ENCODE peak calls at places on chromosomes 11 and 22, in ten cellular contexts. I is thoracic aorta, K is dorsolateral prefrontal cortex, O is breast epithelium, P is WTC11, J is fibroblast of lung, B is glutamatergic neuron, F is lung, W is Caco-2, X is left ventricle myocardium inferior. C is an unnamed sample.

GRCh38 chr11:1303973-1304372 is 5.5 kb downstream of the TOLLIP start:
- DNase-seq in I (no peak), K (no peak), O (peak; percentile 49), P (no peak), J (peak; percentile 20), B (no peak), F (peak; percentile 36), W (no peak), X (no peak), C (no peak)

GRCh38 chr11:100719362-100719761 is 32.3 kb downstream of the ARHGAP42 start:
- DNase-seq in I (no peak), K (no peak), O (no peak), P (peak; percentile 52), J (peak; percentile 51), B (peak; percentile 61), F (no peak), W (no peak), X (no peak), C (no peak)

GRCh38 chr11:106280041-106280440 is 202.6 kb downstream of the AASDHPPT start:
- DNase-seq in I (no peak), K (no peak), O (no peak), P (no peak), J (no peak), B (no peak), F (no peak), W (no peak), X (no peak), C (no peak)

GRCh38 chr11:119195680-119196079 is 10.4 kb downstream of the NHERF4 start:
- DNase-seq in I (no peak), K (no peak), O (no peak), P (peak; percentile 94), J (peak; percentile 50), B (no peak), F (peak; percentile 68), W (peak; percentile 81), X (no peak), C (no peak)

GRCh38 chr22:22921575-22921974 is 34.0 kb downstream of the IGLL5 start:
- DNase-seq in I (no peak), K (no peak), O (no peak), P (no peak), J (no peak), B (no peak), F (no peak), W (no peak), X (no peak), C (no peak)

GRCh38 chr22:37178350-37179125 is 9.5 kb downstream of the C1QTNF6 start:
- DNase-seq in I (no peak), K (peak; percentile 35), O (peak; percentile 36), P (no peak), J (peak; percentile 41), B (no peak), F (no peak), W (no peak), X (no peak), C (no peak)

GRCh38 chr11:66268953-66269906 is 791 bp downstream of the RAB1B start:
- DNase-seq in I (no peak), K (no peak), O (no peak), P (peak; percentile 43), J (peak; percentile 25), B (peak; percentile 32), F (no peak), W (peak; percentile 55), X (no peak), C (no peak)

GRCh38 chr22:19448076-19448607 is 631 bp upstream of the C22orf39 start:
- DNase-seq in I (no peak), K (no peak), O (no peak), P (no peak), J (peak; percentile 59), B (peak; percentile 65), F (peak; percentile 35), W (peak; percentile 63), X (no peak), C (no peak)

GRCh38 chr11:109306322-109306721 is 115.7 kb upstream of the C11orf87 start:
- DNase-seq in I (no peak), K (no peak), O (no peak), P (no peak), J (no peak), B (no peak), F (no peak), W (no peak), X (no peak), C (no peak)

GRCh38 chr11:68092411-68092810 is 28.8 kb downstream of the CHKA start:
- DNase-seq in I (no peak), K (no peak), O (no peak), P (no peak), J (no peak), B (no peak), F (no peak), W (no peak), X (no peak), C (no peak)

GRCh38 chr11:57392421-57393105 is 2.1 kb upstream of the PRG2 start:
- DNase-seq in I (no peak), K (no peak), O (no peak), P (no peak), J (no peak), B (no peak), F (no peak), W (no peak), X (no peak), C (no peak)

GRCh38 chr11:304915-305833 is 2.4 kb upstream of the IFITM2 start:
- DNase-seq in I (no peak), K (no peak), O (peak; percentile 60), P (peak; percentile 73), J (peak; percentile 88), B (peak; percentile 51), F (no peak), W (peak; percentile 71), X (peak; percentile 68), C (peak; percentile 67)

GRCh38 chr11:10917802-10918201 is 59.9 kb upstream of the ZBED5 start:
- DNase-seq in I (no peak), K (no peak), O (no peak), P (no peak), J (no peak), B (no peak), F (no peak), W (no peak), X (no peak), C (no peak)

GRCh38 chr11:81449588-81450155 is 1284.0 kb downstream of the FAM181B start:
- DNase-seq in I (no peak), K (no peak), O (no peak), P (no peak), J (peak; percentile 44), B (no peak), F (no peak), W (no peak), X (no peak), C (no peak)

GRCh38 chr11:81444306-81444705 is 1289.4 kb downstream of the FAM181B start:
- DNase-seq in I (no peak), K (no peak), O (no peak), P (no peak), J (no peak), B (no peak), F (no peak), W (no peak), X (no peak), C (no peak)
- TF ChIP-seq CTCF in I (no peak), K (no peak), O (no peak), P (no peak), J (no peak), B (no peak), F (no peak), W (peak; percentile 49), X (peak; percentile 30), C (no peak)

DNA sequence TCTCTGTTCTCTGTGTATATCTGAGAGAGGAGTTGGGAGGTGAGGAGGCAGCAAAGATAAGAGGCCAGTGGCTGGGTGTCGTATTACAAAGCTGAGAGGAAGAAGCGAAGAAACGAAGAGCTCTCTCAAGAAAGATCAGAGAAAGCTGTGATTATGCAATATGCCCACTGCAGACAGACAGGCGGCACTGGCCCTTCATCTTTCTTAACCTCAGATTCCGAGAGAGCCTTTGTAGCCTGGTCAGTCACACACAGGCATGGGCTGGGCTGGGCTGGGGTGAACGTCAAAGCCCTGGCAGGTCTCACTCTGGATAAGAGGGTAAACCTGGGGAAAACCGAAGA is 135.6 kb downstream of the FDX1 start:
- DNase-seq in I (no peak), K (no peak), O (no peak), P (no peak), J (peak; percentile 32), B (no peak), F (no peak), W (peak; percentile 93), X (no peak), C (no peak)
- TF ChIP-seq CTCF in I (no peak), K (no peak), O (no peak), P (no peak), J (no peak), B (no peak), F (no peak), W (no peak), X (no peak), C (no peak)

GRCh38 chr11:45178890-45179663 is 32.6 kb downstream of the PRDM11 start:
- DNase-seq in I (no peak), K (no peak), O (no peak), P (no peak), J (peak; percentile 15), B (no peak), F (no peak), W (no peak), X (no peak), C (no peak)
- TF ChIP-seq CTCF in I (no peak), K (no peak), O (no peak), P (no peak), J (no peak), B (no peak), F (no peak), W (no peak), X (no peak), C (no peak)

GRCh38 chr11:95585752-95586077 is 203.9 kb downstream of the FAM76B start:
- DNase-seq in I (no peak), K (no peak), O (no peak), P (no peak), J (no peak), B (no peak), F (no peak), W (no peak), X (no peak), C (no peak)

GRCh38 chr11:95584180-95584579 is 205.4 kb downstream of the FAM76B start:
- DNase-seq in I (no peak), K (no peak), O (no peak), P (no peak), J (peak; percentile 61), B (no peak), F (no peak), W (no peak), X (no peak), C (no peak)

GRCh38 chr11:95586155-95586554 is 203.4 kb downstream of the FAM76B start:
- DNase-seq in I (no peak), K (no peak), O (no peak), P (no peak), J (no peak), B (no peak), F (no peak), W (no peak), X (no peak), C (no peak)

GRCh38 chr11:95585071-95585751 is 204.4 kb downstream of the FAM76B start:
- DNase-seq in I (no peak), K (no peak), O (no peak), P (no peak), J (peak; percentile 57), B (no peak), F (no peak), W (no peak), X (no peak), C (no peak)

DNA sequence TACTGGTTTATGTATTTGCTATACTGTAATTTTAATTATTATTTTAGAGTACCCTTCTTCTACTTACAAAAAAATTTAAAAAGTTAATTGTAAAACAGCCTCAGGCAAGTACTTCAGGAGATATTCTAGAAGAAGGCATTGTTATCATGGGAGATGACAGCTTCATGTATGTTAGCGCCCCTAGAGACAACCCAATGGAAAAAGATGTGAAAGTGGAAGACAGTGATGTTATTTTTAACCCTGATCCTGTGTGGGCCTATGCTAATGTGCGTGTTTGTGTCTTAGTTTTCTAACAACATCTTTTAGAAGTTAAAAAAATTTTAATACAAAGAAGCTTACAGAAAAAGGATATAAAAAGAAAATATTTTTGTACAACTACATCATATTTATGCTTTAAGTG is 205.0 kb downstream of the FAM76B start:
- DNase-seq in I (no peak), K (no peak), O (no peak), P (no peak), J (no peak), B (no peak), F (no peak), W (no peak), X (no peak), C (no peak)
- TF ChIP-seq CTCF in I (no peak), K (no peak), O (no peak), P (no peak), J (no peak), B (no peak), F (no peak), W (no peak), X (no peak), C (no peak)